ENCODE peak calls at places on chromosomes 6 and 20, in seven cellular contexts. B is sigmoid colon, S is spleen, D is GM12891, V is suprapubic skin, X is HCT116, M is prostate gland. A is an unnamed sample.

GRCh38 chr20:24913076-24913628 is 35.9 kb upstream of the CST7 start:
- DNase-seq in V (no peak), X (no peak), M (peak), S (no peak), B (peak), D (no peak), A (no peak)

GRCh38 chr6:40328376-40328987 is 258.7 kb downstream of the LRFN2 start:
- DNase-seq in X (peak), V (no peak), M (peak), D (peak), S (no peak), B (no peak), A (peak)

GRCh38 chr6:94953867-94954631 is 623.3 kb upstream of the MANEA start:
- DNase-seq in X (no peak), V (no peak), D (no peak), M (no peak), B (no peak), S (no peak), A (no peak)

GRCh38 chr6:125639621-125640020 is 109.8 kb upstream of the HEY2 start:
- DNase-seq in X (no peak), B (no peak), S (no peak), D (no peak), M (no peak), V (no peak), A (no peak)

GRCh38 chr6:11196511-11197174 is 35.8 kb downstream of the NEDD9 start:
- DNase-seq in S (no peak), M (no peak), B (no peak), V (no peak), D (no peak), X (no peak), A (no peak)

GRCh38 chr6:17867880-17868279 is 119.6 kb downstream of the KIF13A start:
- DNase-seq in V (no peak), X (no peak), D (no peak), S (no peak), M (no peak), B (no peak), A (no peak)

GRCh38 chr6:2266845-2267244 is 21.4 kb upstream of the GMDS start:
- DNase-seq in M (no peak), S (no peak), D (no peak), X (no peak), V (no peak), B (no peak), A (no peak)

GRCh38 chr20:47627540-47627939 is 125.9 kb downstream of the NCOA3 start:
- DNase-seq in B (no peak), S (no peak), X (no peak), V (no peak), D (no peak), M (no peak), A (no peak)

GRCh38 chr6:1024587-1024986 is 287.3 kb upstream of the FOXQ1 start:
- DNase-seq in D (no peak), V (no peak), B (no peak), X (no peak), M (peak), S (no peak), A (no peak)

GRCh38 chr20:1934578-1935573 is 39.7 kb downstream of the SIRPA start:
- DNase-seq in M (no peak), V (peak), B (peak), D (no peak), S (no peak), X (no peak), A (no peak)

GRCh38 chr6:137637161-137637560 is 143.0 kb upstream of the OLIG3 start:
- DNase-seq in B (no peak), D (no peak), X (no peak), M (peak), S (no peak), V (peak), A (peak)

GRCh38 chr6:112253842-112254816 is at the start of gene LAMA4:
- DNase-seq in M (no peak), X (no peak), S (peak), B (peak), V (peak), D (no peak), A (peak)

GRCh38 chr6:150625927-150626326 is 26.2 kb downstream of the PLEKHG1 start:
- DNase-seq in B (no peak), S (no peak), V (no peak), M (no peak), X (no peak), D (no peak), A (no peak)

GRCh38 chr6:149566372-149567193 is at the start of gene GINM1:
- DNase-seq in V (peak), S (peak), D (no peak), X (no peak), M (peak), B (peak), A (peak)
- TF ChIP-seq POLR2AphosphoS5 in V (no peak), S (peak), D (no peak), X (peak), M (no peak), B (peak), A (peak)

GRCh38 chr6:44237021-44237812 is 9.7 kb upstream of the HSP90AB1 start:
- DNase-seq in V (peak), D (no peak), B (peak), S (peak), M (peak), X (peak), A (peak)
- TF ChIP-seq POLR2AphosphoS5 in V (no peak), D (no peak), B (peak), S (peak), M (peak), X (peak), A (peak)

GRCh38 chr6:50853924-50854323 is 35.3 kb downstream of the TFAP2B start:
- DNase-seq in S (no peak), V (no peak), M (no peak), B (no peak), D (no peak), X (no peak), A (no peak)
- TF ChIP-seq POLR2AphosphoS5 in S (no peak), V (no peak), M (no peak), B (no peak), D (no peak), X (no peak), A (no peak)

GRCh38 chr20:59405226-59405815 is 104.9 kb downstream of the EDN3 start:
- DNase-seq in D (no peak), B (peak), M (no peak), X (no peak), S (no peak), V (no peak), A (no peak)

GRCh38 chr20:59405819-59406218 is 105.4 kb downstream of the EDN3 start:
- DNase-seq in S (no peak), D (no peak), B (peak), M (no peak), X (no peak), V (no peak), A (no peak)

GRCh38 chr20:59403962-59404314 is 103.5 kb downstream of the EDN3 start:
- DNase-seq in X (no peak), M (no peak), V (no peak), B (no peak), S (no peak), D (no peak), A (no peak)

GRCh38 chr20:59403261-59403961 is 103.0 kb downstream of the EDN3 start:
- DNase-seq in B (no peak), V (peak), S (peak), M (peak), X (no peak), D (peak), A (peak)

GRCh38 chr20:59404749-59405148 is 104.3 kb downstream of the EDN3 start:
- DNase-seq in M (no peak), X (no peak), S (no peak), V (no peak), D (no peak), B (no peak), A (no peak)
- TF ChIP-seq POLR2AphosphoS5 in M (no peak), X (no peak), S (no peak), V (no peak), D (no peak), B (no peak), A (no peak)

DNA sequence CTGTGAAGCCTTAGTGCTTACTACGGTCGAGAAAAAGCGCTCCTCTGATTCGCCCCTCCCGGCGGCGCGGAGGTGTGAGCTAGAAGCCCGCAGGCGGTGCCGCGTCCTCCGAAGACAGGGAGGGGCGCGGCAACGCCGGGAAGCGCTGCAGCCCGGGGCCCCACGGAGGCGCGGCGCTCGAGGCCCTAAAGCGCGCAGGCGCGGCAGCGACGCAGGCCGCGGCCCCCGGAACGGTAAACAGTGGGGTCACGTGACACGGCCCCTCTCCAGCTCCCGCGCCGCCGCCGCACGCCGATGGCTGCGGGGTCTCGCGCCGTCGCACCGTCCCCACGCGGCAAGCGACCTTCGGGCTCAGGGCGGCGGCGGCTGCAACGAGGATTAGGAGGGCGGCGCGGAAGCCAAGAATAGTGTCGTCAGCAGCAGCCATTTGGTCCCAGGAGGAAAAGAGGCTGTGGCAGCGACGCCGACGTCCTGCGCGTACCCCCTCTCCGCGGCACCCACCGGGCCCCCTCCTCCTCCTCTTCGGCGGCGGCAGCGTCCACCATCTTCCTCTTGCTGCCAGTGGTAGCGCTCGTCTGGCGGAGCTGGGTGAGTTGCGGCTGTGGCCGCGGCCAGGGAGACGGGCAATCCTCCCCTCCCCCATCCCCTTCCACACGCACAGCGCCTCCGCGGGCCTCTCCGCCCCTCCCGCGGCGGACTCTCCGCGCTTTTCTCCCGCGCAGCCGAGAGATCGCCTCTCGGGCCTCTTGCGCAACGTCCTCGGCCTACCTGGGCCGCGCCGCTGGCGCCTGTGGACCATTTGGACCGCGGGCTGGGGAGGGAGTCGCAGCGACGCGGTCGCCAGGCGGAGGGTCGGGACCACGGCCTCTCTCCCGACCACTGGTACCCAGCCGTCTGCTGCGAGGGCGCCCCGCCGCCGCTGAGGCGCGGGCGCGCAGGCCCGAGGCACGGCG is at the start of gene PHF3:
- DNase-seq in X (peak), B (peak), S (peak), D (peak), V (peak), M (peak), A (peak)
- TF ChIP-seq POLR2AphosphoS5 in X (peak), B (peak), S (peak), D (no peak), V (no peak), M (peak), A (peak)

DNA sequence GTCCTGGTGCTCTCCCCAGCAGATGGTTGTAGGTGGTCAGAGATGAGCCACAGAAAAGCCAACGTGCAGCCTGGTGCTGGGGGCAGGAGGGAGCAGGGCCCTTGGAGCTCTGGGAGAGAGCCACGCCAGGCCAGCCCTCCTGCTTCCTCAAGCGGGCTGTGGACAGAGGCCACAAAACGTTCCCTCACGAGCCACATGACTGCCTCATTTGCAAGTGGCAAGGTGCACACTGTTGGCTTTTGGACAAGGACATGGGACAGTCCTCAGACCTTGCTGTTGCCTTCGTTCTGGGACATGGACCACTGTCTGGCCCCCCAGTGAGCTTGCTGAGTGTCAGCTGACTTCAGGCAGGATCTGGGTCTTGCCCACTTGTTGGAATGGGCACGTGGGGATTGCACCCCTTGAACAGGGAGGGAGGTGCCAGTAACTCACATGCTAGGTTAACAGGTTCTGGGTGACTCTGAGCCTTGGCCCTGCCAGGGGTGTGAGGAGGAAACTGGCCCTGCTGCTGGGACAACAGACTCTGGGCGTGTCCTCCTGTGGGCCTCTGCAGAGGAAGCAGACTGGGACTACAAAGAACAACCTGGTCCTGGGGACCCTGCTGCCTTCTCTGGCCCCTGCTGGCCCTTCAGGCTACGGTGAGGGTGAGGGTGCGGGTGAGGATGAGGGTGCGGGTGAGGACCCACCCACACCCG is 2.6 kb downstream of the SLCO4A1 start:
- DNase-seq in V (no peak), M (no peak), D (no peak), B (no peak), S (no peak), X (no peak), A (no peak)
- TF ChIP-seq POLR2AphosphoS5 in V (no peak), M (no peak), D (no peak), B (no peak), S (no peak), X (no peak), A (no peak)

GRCh38 chr6:85600713-85601313 is 7.2 kb upstream of the SNX14 start:
- DNase-seq in V (no peak), B (peak), M (no peak), X (no peak), S (no peak), D (no peak), A (no peak)
- TF ChIP-seq POLR2AphosphoS5 in V (no peak), B (no peak), M (no peak), X (peak), S (no peak), D (no peak), A (no peak)